ENCODE peak calls at places on chromosomes 11 and 22, in five cellular contexts. Y is CD8-positive, alpha-beta T cell; G is K562; O is cardiac muscle cell; N is gastrocnemius medialis. U is an unnamed sample. For H3K9me3 and H3K27me3, the result is how much of the 10 kb centered on the place peaks cover.

GRCh38 chr11:20874358-20874757 is 205.0 kb downstream of the NELL1 start:
- DNase-seq in Y (no peak), G (no peak), O (no peak), N (no peak), U (no peak)

GRCh38 chr11:130533871-130534270 is 85.4 kb downstream of the ADAMTS15 start:
- DNase-seq in Y (no peak), G (no peak), O (no peak), N (no peak), U (no peak)

GRCh38 chr11:72045849-72046248 is 34.5 kb downstream of the NUMA1 start:
- DNase-seq in Y (no peak), G (no peak), O (no peak), N (no peak), U (no peak)

GRCh38 chr11:110710520-110711381 is 1.5 kb downstream of the ARHGAP20 start:
- DNase-seq in Y (no peak), G (no peak), O (peak), N (peak), U (peak)

GRCh38 chr11:64305075-64305690 is at the start of gene ESRRA:
- DNase-seq in Y (peak), G (peak), O (peak), N (peak), U (peak)

GRCh38 chr22:44668190-44668885 is 33.7 kb upstream of the PRR5 start:
- DNase-seq in Y (peak), G (peak), O (peak), N (no peak), U (peak)

GRCh38 chr11:21625982-21626381 is 566.9 kb upstream of the ANO5 start:
- DNase-seq in Y (no peak), G (no peak), O (no peak), N (peak), U (no peak)

GRCh38 chr11:118274184-118274583 is 10.1 kb upstream of the MPZL2 start:
- DNase-seq in Y (no peak), G (no peak), O (no peak), N (no peak), U (no peak)

GRCh38 chr22:26462971-26463661 is 20.5 kb downstream of the HPS4 start:
- DNase-seq in Y (no peak), G (no peak), O (peak), N (no peak), U (no peak)

GRCh38 chr11:35602160-35602793 is 16.0 kb upstream of the FJX1 start:
- DNase-seq in Y (no peak), G (no peak), O (no peak), N (no peak), U (no peak)
- H3K9me3 ChIP-seq in Y (under half), G (under half), O (under half), N (under half), U (under half)

DNA sequence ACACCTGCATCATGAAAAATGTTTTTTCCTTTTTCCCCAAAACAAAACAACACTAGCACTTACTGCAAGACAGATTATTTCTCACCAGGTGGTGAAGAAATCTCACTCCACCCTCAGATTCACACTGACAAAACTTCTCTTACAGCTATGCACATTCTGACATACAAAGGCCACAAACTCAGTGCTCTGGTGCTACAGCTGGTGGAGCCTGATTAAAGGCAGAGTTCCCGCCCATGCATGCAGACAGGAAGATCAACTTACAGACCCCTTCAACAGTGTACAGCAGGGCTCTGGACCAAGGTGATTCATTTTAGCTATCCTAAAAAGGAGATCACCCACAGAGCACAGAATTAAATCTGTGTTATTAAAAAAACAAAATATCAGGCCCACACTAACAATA is 112.6 kb downstream of the CADM1 start:
- DNase-seq in Y (no peak), G (no peak), O (peak), N (no peak), U (peak)
- H3K27me3 ChIP-seq in Y (under half), G (under half), O (under half), N (under half), U (under half)

GRCh38 chr11:70429428-70429705 is 31.0 kb downstream of the CTTN start:
- DNase-seq in Y (no peak), G (no peak), O (no peak), N (no peak), U (no peak)
- H3K9me3 ChIP-seq in Y (under half), G (under half), O (under half), N (under half), U (under half)

GRCh38 chr11:120096756-120097191 is 41.1 kb downstream of the TRIM29 start:
- DNase-seq in Y (no peak), G (peak), O (peak), N (no peak), U (peak)
- H3K27me3 ChIP-seq in Y (under half), G (under half), O (under half), N (under half), U (under half)

DNA sequence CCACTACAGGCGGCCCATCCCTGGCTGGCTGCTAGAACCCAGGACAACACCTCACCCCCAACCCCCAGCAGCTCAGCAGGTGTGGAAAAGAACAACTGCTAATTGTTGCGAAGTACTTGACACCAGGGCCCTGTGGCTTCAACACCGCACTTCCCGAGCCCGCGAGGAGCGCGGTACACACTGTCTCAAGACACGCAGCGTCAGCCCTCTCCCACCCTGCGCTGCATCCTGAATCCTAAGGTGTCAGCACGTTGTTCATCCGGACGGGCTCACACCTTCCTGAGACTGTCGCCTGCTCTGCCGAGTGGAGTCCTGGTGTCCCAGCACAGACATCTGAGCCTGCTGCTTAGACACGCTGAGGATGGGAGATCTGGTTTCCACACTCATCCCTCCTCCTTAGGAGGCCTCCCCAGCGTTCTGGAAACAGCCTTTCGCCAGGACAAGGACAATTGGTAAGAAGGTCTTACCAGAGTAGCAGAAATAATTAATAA is 1336.2 kb downstream of the BRD1 start:
- DNase-seq in Y (no peak), G (no peak), O (no peak), N (no peak), U (no peak)
- H3K9me3 ChIP-seq in Y (under half), G (under half), O (under half), N (under half), U (under half)

GRCh38 chr11:60825118-60825517 is 16.8 kb upstream of the CCDC86 start:
- DNase-seq in Y (no peak), G (no peak), O (no peak), N (no peak), U (no peak)

GRCh38 chr11:60816590-60817157 is 25.2 kb upstream of the CCDC86 start:
- DNase-seq in Y (no peak), G (no peak), O (no peak), N (no peak), U (no peak)

GRCh38 chr11:60818057-60818456 is 23.9 kb upstream of the CCDC86 start:
- DNase-seq in Y (no peak), G (no peak), O (no peak), N (no peak), U (no peak)

GRCh38 chr11:60825790-60826189 is 16.1 kb upstream of the CCDC86 start:
- DNase-seq in Y (no peak), G (no peak), O (no peak), N (no peak), U (no peak)

DNA sequence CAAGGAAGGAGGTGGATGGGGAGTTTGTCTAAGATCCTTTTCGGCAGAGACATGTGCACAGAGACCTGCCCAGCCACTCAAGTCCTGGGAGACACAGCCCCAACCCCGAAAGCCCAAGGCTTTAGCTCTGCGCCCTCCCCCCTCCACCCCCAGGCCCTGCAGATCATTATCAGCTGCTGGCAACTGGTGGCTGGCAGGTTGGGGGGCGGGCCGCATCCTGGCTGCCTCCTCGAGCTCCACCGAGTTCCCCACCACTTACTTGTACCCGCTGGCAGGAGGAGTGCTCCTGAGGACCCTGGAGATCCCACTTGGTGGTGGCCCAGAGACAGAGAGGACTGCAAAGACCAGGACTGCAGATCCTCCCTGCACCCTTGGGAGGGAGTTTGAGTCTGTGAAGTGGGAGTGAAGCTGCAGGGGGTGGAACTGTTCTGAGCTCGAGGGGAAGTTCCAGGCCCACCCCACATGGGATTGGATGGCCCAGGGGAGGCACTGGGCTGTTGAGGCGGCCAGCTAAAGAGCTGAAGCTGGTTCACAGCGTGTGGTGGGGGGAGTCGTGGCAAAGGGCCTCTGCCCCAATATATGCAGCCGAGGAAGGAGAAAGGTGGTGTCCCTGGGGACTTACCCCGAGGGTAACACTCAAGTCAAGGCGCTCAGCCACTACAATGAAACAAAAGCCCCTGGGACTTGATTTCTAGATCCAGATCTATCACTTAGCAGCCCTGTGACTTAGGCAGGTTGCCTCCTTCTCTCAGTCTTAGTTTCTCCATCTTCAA is 19.9 kb upstream of the CCDC86 start:
- DNase-seq in Y (no peak), G (no peak), O (no peak), N (no peak), U (no peak)
- H3K27me3 ChIP-seq in Y (under half), G (half or more), O (under half), N (under half), U (under half)

GRCh38 chr11:78262710-78263109 is 74.0 kb downstream of the USP35 start:
- DNase-seq in Y (no peak), G (no peak), O (no peak), N (no peak), U (no peak)

GRCh38 chr11:78266451-78266850 is 77.7 kb downstream of the USP35 start:
- DNase-seq in Y (no peak), G (no peak), O (no peak), N (no peak), U (no peak)

GRCh38 chr11:78268516-78269410 is 80.0 kb downstream of the USP35 start:
- DNase-seq in Y (no peak), G (no peak), O (no peak), N (no peak), U (no peak)

GRCh38 chr11:78261869-78262637 is 73.3 kb downstream of the USP35 start:
- DNase-seq in Y (no peak), G (no peak), O (no peak), N (no peak), U (no peak)

DNA sequence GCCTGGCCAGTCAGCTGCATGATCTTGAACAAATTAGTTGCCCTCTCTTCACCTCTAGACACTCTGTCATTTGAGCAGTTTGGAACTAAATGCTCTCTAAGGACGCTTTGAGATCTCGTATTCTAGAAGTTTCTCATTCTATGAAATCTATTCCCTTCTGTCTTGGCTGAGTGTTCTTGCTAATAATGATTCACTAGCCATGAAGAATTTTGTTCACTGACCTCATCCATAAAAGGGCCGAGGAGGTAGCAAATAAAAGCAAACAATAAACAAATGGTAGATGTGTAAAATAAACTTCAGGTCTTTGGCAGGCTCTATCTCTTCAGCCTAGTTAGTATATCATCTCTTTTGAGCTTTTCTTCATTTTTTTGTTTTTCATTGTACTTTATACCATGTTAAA is 76.6 kb downstream of the USP35 start:
- DNase-seq in Y (no peak), G (no peak), O (no peak), N (no peak), U (no peak)
- H3K9me3 ChIP-seq in Y (under half), G (under half), O (under half), N (under half), U (under half)

GRCh38 chr11:78425436-78425835 is 7.8 kb upstream of the GAB2 start:
- DNase-seq in Y (no peak), G (no peak), O (no peak), N (no peak), U (no peak)

GRCh38 chr11:78428273-78428651 is 10.6 kb upstream of the GAB2 start:
- DNase-seq in Y (no peak), G (no peak), O (no peak), N (no peak), U (no peak)

GRCh38 chr11:78427615-78428272 is 10.1 kb upstream of the GAB2 start:
- DNase-seq in Y (no peak), G (no peak), O (no peak), N (no peak), U (no peak)

GRCh38 chr11:78428773-78429172 is 11.2 kb upstream of the GAB2 start:
- DNase-seq in Y (no peak), G (no peak), O (no peak), N (no peak), U (no peak)

GRCh38 chr11:78426845-78427244 is 9.2 kb upstream of the GAB2 start:
- DNase-seq in Y (no peak), G (no peak), O (no peak), N (no peak), U (no peak)
- H3K27me3 ChIP-seq in Y (under half), G (under half), O (under half), N (under half), U (under half)

GRCh38 chr11:50170115-50170514 is 137.4 kb downstream of the OR4C45 start:
- DNase-seq in Y (no peak), G (no peak), O (no peak), N (no peak), U (no peak)

GRCh38 chr11:50164050-50164449 is 131.4 kb downstream of the OR4C45 start:
- DNase-seq in Y (no peak), G (no peak), O (no peak), N (no peak), U (peak)

GRCh38 chr11:50174975-50175374 is 142.3 kb downstream of the OR4C45 start:
- DNase-seq in Y (no peak), G (no peak), O (no peak), N (no peak), U (no peak)

GRCh38 chr11:50174189-50174588 is 141.5 kb downstream of the OR4C45 start:
- DNase-seq in Y (no peak), G (no peak), O (no peak), N (no peak), U (no peak)

GRCh38 chr11:50169634-50170033 is 137.0 kb downstream of the OR4C45 start:
- DNase-seq in Y (no peak), G (no peak), O (no peak), N (no peak), U (no peak)
- H3K9me3 ChIP-seq in Y (under half), G (under half), O (under half), N (under half), U (under half)

GRCh38 chr11:26191193-26191592 is 140.7 kb upstream of the ANO3 start:
- DNase-seq in Y (no peak), G (no peak), O (no peak), N (no peak), U (no peak)
- H3K27me3 ChIP-seq in Y (under half), G (under half), O (under half), N (under half), U (under half)

U was measured in WERI-Rb-1.